ENCODE peak calls at places on chromosomes 13 and 19, in eight cellular contexts. X is ascending aorta, W is bronchial epithelial cell, J is lower lobe of right lung, V is WERI-Rb-1, M is OCI-LY7, U is Caco-2, F is epithelial cell of esophagus. B is an unnamed sample.

GRCh38 chr13:103556681-103557080 is 490.5 kb upstream of the SLC10A2 start:
- DNase-seq in F (no peak), X (no peak), W (no peak), V (no peak), M (no peak), J (no peak), U (no peak), B (no peak)

GRCh38 chr19:10339380-10339960 is at the start of gene ICAM3:
- DNase-seq in J (peak), U (no peak), X (no peak), F (no peak), M (peak), W (no peak), V (no peak), B (no peak)

GRCh38 chr13:48775285-48775684 is 121.6 kb downstream of the CYSLTR2 start:
- DNase-seq in F (no peak), U (no peak), M (no peak), W (no peak), X (no peak), V (no peak), J (no peak), B (no peak)

GRCh38 chr13:76552373-76552772 is 333.8 kb downstream of the KCTD12 start:
- DNase-seq in U (no peak), F (no peak), M (no peak), W (no peak), V (no peak), J (no peak), X (no peak), B (no peak)

GRCh38 chr19:12660980-12661379 is 5.6 kb downstream of the MAN2B1 start:
- DNase-seq in X (no peak), J (no peak), V (no peak), M (no peak), W (no peak), U (no peak), F (no peak), B (no peak)

GRCh38 chr19:30319876-30320275 is 52.3 kb upstream of the ZNF536 start:
- DNase-seq in X (no peak), F (no peak), M (no peak), U (no peak), W (no peak), V (no peak), J (no peak), B (no peak)

GRCh38 chr13:101323601-101324000 is 92.7 kb downstream of the NALCN start:
- DNase-seq in W (peak), X (no peak), U (no peak), M (no peak), J (no peak), V (no peak), F (peak), B (no peak)

GRCh38 chr19:20039203-20039723 is at the start of gene ZNF682:
- DNase-seq in J (peak), U (peak), M (peak), X (peak), W (peak), V (peak), F (peak), B (peak)

GRCh38 chr19:34366670-34367423 is 1.9 kb downstream of the GPI start:
- DNase-seq in J (no peak), V (no peak), X (no peak), W (peak), M (no peak), F (peak), U (no peak), B (no peak)

GRCh38 chr13:80001510-80001842 is 339.4 kb downstream of the SPRY2 start:
- DNase-seq in J (no peak), M (no peak), X (no peak), F (no peak), U (no peak), V (no peak), W (no peak), B (no peak)

GRCh38 chr19:47601180-47601904 is 7.6 kb upstream of the BICRA start:
- DNase-seq in W (no peak), V (no peak), M (peak), X (no peak), J (no peak), U (peak), F (peak), B (no peak)

GRCh38 chr19:35533822-35534521 is 716 bp downstream of the GAPDHS start:
- DNase-seq in W (no peak), J (peak), F (peak), V (no peak), X (no peak), M (no peak), U (no peak), B (no peak)

GRCh38 chr13:106036870-106037269 is 498.6 kb downstream of the EFNB2 start:
- DNase-seq in V (peak), U (no peak), F (no peak), X (no peak), M (no peak), W (no peak), J (no peak), B (no peak)

GRCh38 chr19:16306728-16307402 is 17.8 kb upstream of the KLF2 start:
- DNase-seq in U (no peak), W (no peak), M (no peak), J (no peak), F (no peak), V (no peak), X (no peak), B (no peak)

GRCh38 chr19:48752511-48753365 is at the start of gene FUT1:
- DNase-seq in F (peak), J (peak), M (peak), V (peak), U (peak), W (peak), X (no peak), B (no peak)

GRCh38 chr19:28554321-28555091 is 658.4 kb downstream of the UQCRFS1 start:
- DNase-seq in V (no peak), W (no peak), J (no peak), X (no peak), U (no peak), M (no peak), F (no peak), B (no peak)

GRCh38 chr19:46520616-46521015 is 24.9 kb upstream of the PNMA8B start:
- DNase-seq in V (no peak), F (no peak), W (no peak), J (no peak), M (no peak), U (no peak), X (no peak), B (no peak)

GRCh38 chr19:51018745-51019543 is 565 bp downstream of the KLK10 start:
- DNase-seq in U (no peak), F (no peak), X (no peak), J (no peak), W (no peak), V (no peak), M (no peak), B (no peak)

GRCh38 chr13:28753208-28753892 is 34.6 kb upstream of the SLC46A3 start:
- DNase-seq in J (peak), F (peak), W (peak), U (peak), X (peak), V (no peak), M (no peak), B (peak)

GRCh38 chr13:21964686-21965085 is 293.8 kb downstream of the FGF9 start:
- DNase-seq in X (no peak), J (no peak), M (no peak), U (no peak), V (no peak), F (no peak), W (no peak), B (no peak)

GRCh38 chr19:30649934-30650614 is 277.9 kb downstream of the ZNF536 start:
- DNase-seq in W (peak), J (no peak), U (no peak), F (peak), X (peak), M (peak), V (peak), B (no peak)

GRCh38 chr13:103730407-103730806 is 664.2 kb upstream of the SLC10A2 start:
- DNase-seq in W (no peak), X (no peak), V (no peak), J (no peak), U (no peak), F (no peak), M (no peak), B (no peak)

GRCh38 chr19:13795595-13796300 is 505 bp downstream of the ZSWIM4 start:
- DNase-seq in F (peak), V (no peak), X (peak), M (no peak), U (no peak), J (no peak), W (no peak), B (no peak)

GRCh38 chr19:10352764-10353671 is 13.6 kb upstream of the ICAM3 start:
- DNase-seq in U (peak), F (no peak), M (no peak), V (no peak), J (no peak), W (no peak), X (no peak), B (no peak)

GRCh38 chr13:52599037-52599852 is 43.0 kb upstream of the HNRNPA1L2 start:
- DNase-seq in U (no peak), M (no peak), V (no peak), J (no peak), F (peak), W (peak), X (no peak), B (no peak)

GRCh38 chr19:31220540-31220939 is 128.7 kb downstream of the TSHZ3 start:
- DNase-seq in J (no peak), U (no peak), F (peak), V (no peak), M (peak), X (no peak), W (peak), B (no peak)

GRCh38 chr19:53328967-53329366 is 4.6 kb upstream of the ZNF845 start:
- DNase-seq in U (no peak), V (no peak), X (peak), J (peak), F (peak), W (no peak), M (no peak), B (no peak)

GRCh38 chr13:75153834-75154233 is 328.1 kb downstream of the TBC1D4 start:
- DNase-seq in J (no peak), M (no peak), U (no peak), F (no peak), X (no peak), W (no peak), V (no peak), B (no peak)

GRCh38 chr19:38917921-38918491 is 6.0 kb upstream of the CCER2 start:
- DNase-seq in X (no peak), J (peak), W (no peak), U (peak), M (no peak), V (peak), F (peak), B (no peak)

GRCh38 chr19:28636706-28637105 is 576.2 kb downstream of the UQCRFS1 start:
- DNase-seq in M (no peak), U (no peak), J (no peak), W (no peak), X (no peak), F (no peak), V (no peak), B (no peak)

GRCh38 chr19:11451942-11452813 is 16.7 kb downstream of the PRKCSH start:
- DNase-seq in F (no peak), W (no peak), J (no peak), X (no peak), U (no peak), V (peak), M (peak), B (no peak)

GRCh38 chr19:35231956-35232746 is 3.6 kb upstream of the FAM187B start:
- DNase-seq in W (no peak), M (no peak), V (no peak), X (no peak), F (no peak), J (no peak), U (no peak), B (no peak)

GRCh38 chr19:33685541-33685940 is 63.8 kb downstream of the CHST8 start:
- DNase-seq in F (no peak), X (peak), U (no peak), W (no peak), J (no peak), V (peak), M (no peak), B (no peak)

GRCh38 chr13:22517544-22517943 is 663.2 kb upstream of the SGCG start:
- DNase-seq in U (no peak), M (no peak), J (no peak), W (peak), X (no peak), F (no peak), V (no peak), B (no peak)

GRCh38 chr13:33229446-33230177 is 55.9 kb downstream of the STARD13 start:
- DNase-seq in V (no peak), M (no peak), J (no peak), U (no peak), F (no peak), X (no peak), W (no peak), B (no peak)

GRCh38 chr19:2329162-2329505 is 650 bp downstream of the SPPL2B start:
- DNase-seq in W (no peak), V (no peak), X (no peak), J (no peak), M (no peak), U (no peak), F (no peak), B (no peak)

GRCh38 chr19:2330255-2330631 is 1.8 kb downstream of the SPPL2B start:
- DNase-seq in M (no peak), W (no peak), V (no peak), X (no peak), U (no peak), J (no peak), F (no peak), B (no peak)

GRCh38 chr19:2329528-2329927 is 1.0 kb downstream of the SPPL2B start:
- DNase-seq in F (no peak), M (peak), X (no peak), W (no peak), V (no peak), J (no peak), U (no peak), B (no peak)

GRCh38 chr19:2331601-2332246 is 3.2 kb downstream of the SPPL2B start:
- DNase-seq in W (no peak), M (peak), V (no peak), X (no peak), J (no peak), F (no peak), U (no peak), B (no peak)

DNA sequence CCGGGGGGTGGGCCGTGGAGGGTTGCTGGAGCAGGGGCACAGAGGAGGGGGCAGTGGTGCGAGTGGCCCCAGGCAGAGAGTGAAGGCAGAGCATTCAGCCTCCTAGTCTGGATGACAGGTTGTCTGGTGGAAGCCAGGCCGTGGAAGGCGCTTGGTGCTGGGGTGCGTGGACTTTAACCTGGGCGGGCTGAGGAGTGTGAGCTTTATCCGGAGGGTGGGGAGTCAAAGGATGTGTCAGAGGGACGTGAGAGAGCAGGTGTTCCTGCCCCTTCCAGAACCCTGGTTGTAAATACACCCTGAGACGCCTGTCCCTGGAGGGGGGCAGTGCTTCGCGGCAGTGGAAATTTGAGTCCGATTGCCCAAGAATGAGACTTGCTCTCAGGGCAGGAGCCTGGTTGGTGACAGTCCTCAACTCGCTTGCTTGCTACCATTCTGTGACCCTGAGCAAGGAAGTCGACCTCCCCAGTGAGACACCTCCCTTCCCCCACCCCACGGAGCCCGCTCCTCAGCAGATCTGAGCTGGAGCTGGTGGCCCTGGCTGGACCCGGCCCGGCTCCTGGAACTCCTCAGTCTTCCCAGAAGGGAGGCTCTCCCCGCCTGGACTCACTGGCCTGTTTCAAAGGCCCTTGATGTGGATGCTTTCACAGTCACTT is 2.3 kb downstream of the SPPL2B start:
- DNase-seq in W (no peak), V (no peak), J (no peak), U (peak), F (no peak), X (no peak), M (no peak), B (no peak)
- H3K4me3 ChIP-seq in W (no peak), V (no peak), J (no peak), U (peak), F (no peak), X (no peak), M (peak), B (no peak)

GRCh38 chr13:87280139-87280538 is 391.0 kb upstream of the SLITRK5 start:
- DNase-seq in U (no peak), W (no peak), F (peak), X (no peak), V (no peak), M (no peak), J (no peak), B (no peak)

DNA sequence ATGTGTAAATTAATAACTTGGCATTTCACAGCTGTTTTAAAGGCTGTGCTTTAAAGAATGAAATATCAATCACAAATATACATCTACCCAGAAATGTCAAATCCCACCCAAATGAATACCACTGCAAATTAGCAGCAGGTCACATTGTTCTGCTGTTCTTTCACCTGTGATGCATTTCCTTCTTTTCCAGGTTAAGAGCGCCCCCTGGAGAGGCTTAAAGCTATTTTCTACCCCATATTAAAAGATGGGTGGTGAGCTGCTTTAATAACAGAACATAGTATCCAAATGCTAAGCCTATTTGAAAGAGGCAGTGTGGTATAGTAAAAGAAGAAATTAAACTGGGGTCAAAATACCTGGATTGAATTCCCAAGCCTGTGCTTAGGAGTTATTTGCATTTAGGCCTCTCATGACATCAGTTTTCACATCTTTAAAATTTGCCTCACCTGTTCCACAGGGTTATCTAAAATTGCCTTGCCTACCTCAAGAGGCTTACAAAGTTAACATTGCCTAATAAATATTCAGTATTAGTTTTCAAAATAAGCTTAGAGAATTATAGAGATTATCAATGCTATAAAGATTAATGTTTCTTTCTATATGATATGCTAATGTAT is 396.9 kb upstream of the SLITRK5 start:
- DNase-seq in W (peak), M (peak), U (peak), F (peak), V (peak), J (no peak), X (no peak), B (peak)
- H3K4me3 ChIP-seq in W (no peak), M (no peak), U (no peak), F (no peak), V (no peak), J (no peak), X (no peak), B (no peak)

GRCh38 chr13:34943675-34944634 is 1.9 kb downstream of the NBEA start:
- DNase-seq in J (no peak), V (no peak), X (no peak), F (no peak), M (peak), U (no peak), W (no peak), B (no peak)

GRCh38 chr13:34941436-34941834 is 635 bp upstream of the NBEA start:
- DNase-seq in W (no peak), F (no peak), X (no peak), V (no peak), U (no peak), J (no peak), M (peak), B (no peak)

GRCh38 chr13:34941835-34942731 is at the start of gene NBEA:
- DNase-seq in X (peak), F (peak), U (peak), W (peak), M (peak), J (peak), V (peak), B (no peak)

GRCh38 chr13:34939771-34940170 is 2.3 kb upstream of the NBEA start:
- DNase-seq in V (no peak), J (no peak), X (no peak), W (no peak), F (no peak), M (no peak), U (no peak), B (no peak)

DNA sequence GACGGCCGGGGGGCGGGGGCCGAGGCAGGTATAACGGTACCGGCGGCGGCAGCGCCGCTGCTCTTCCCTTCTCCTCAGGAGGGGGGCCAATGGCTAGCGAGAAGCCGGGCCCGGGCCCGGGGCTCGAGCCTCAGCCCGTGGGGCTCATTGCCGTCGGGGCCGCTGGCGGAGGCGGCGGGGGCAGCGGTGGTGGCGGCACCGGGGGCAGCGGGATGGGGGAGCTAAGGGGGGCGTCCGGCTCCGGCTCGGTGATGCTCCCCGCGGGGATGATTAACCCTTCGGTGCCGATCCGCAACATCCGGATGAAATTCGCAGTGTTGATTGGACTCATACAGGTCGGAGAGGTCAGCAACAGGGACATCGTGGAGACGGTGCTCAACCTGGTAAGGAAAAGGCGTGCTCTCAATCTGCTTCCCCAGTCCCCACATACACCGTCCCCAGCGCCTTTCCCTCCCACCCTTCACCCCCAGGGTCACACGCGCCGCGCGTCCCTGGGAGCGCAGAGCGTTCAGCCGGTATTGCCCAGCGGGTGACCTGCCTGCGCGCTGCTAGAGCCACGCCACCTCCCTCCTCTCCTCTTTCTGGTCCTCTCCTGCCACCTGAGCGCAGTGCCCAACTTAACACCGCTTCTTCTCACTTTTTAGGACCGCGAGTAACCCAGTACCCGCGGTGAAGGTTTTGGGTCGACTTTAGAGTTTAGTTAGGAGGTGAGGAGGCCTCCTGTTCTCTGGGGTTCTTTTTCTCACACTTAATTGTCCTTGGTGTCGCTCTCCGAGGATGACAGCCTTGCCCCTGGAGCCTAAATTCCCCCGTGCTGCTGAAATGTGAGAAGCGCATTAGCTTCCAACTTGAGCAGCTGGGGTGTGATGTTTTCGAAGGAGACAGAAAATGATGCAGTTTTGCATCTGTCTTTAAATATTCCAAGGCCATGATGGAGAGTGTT is 933 bp downstream of the NBEA start:
- DNase-seq in U (no peak), V (peak), F (no peak), X (peak), M (peak), J (peak), W (no peak), B (no peak)
- H3K4me3 ChIP-seq in U (peak), V (peak), F (no peak), X (peak), M (peak), J (peak), W (peak), B (peak)

GRCh38 chr13:113497217-113497616 is 6.7 kb upstream of the DCUN1D2 start:
- DNase-seq in V (no peak), M (no peak), J (no peak), F (no peak), U (no peak), W (no peak), X (no peak), B (no peak)

GRCh38 chr13:113502686-113503085 is 12.2 kb upstream of the DCUN1D2 start:
- DNase-seq in V (no peak), U (no peak), J (no peak), W (no peak), X (no peak), F (no peak), M (no peak), B (no peak)

GRCh38 chr13:113499936-113500335 is 9.4 kb upstream of the DCUN1D2 start:
- DNase-seq in W (no peak), V (no peak), M (no peak), X (no peak), J (no peak), U (no peak), F (no peak), B (no peak)

GRCh38 chr13:113495494-113496251 is 5.2 kb upstream of the DCUN1D2 start:
- DNase-seq in F (peak), J (no peak), M (no peak), X (no peak), W (no peak), V (no peak), U (no peak), B (no peak)

GRCh38 chr13:113500530-113501265 is 10.2 kb upstream of the DCUN1D2 start:
- DNase-seq in F (no peak), U (no peak), X (no peak), J (no peak), W (no peak), M (no peak), V (no peak), B (no peak)
- H3K4me3 ChIP-seq in F (no peak), U (no peak), X (no peak), J (no peak), W (no peak), M (no peak), V (no peak), B (no peak)